ENCODE peak calls at places on chromosomes 1 and 21, in four cellular contexts. F is psoas muscle, J is prostate gland, W is transverse colon. A is an unnamed sample.

GRCh38 chr1:3668585-3669300 is 16.4 kb downstream of the TP73 start:
- DNase-seq in F (peak), W (peak), J (peak), A (peak)

GRCh38 chr1:168513656-168514404 is 30.0 kb downstream of the XCL2 start:
- DNase-seq in W (no peak), J (no peak), F (no peak), A (no peak)

GRCh38 chr1:20712210-20712577 is 5.6 kb downstream of the KIF17 start:
- DNase-seq in W (no peak), F (no peak), J (no peak), A (no peak)

GRCh38 chr1:57112148-57112547 is 146.3 kb upstream of the C8B start:
- DNase-seq in W (no peak), J (no peak), F (no peak), A (no peak)

GRCh38 chr1:83735525-83735924 is 263.4 kb downstream of the TTLL7 start:
- DNase-seq in W (no peak), J (no peak), F (no peak), A (no peak)

GRCh38 chr1:169024255-169024654 is 82.2 kb upstream of the ATP1B1 start:
- DNase-seq in W (no peak), J (no peak), F (no peak), A (no peak)

GRCh38 chr1:98327151-98327918 is 334.2 kb upstream of the SNX7 start:
- DNase-seq in F (no peak), W (no peak), J (no peak), A (no peak)

GRCh38 chr1:59018860-59019259 is 235.0 kb upstream of the JUN start:
- DNase-seq in J (no peak), W (no peak), F (peak), A (peak)

GRCh38 chr1:212132040-212132439 is 96.5 kb downstream of the DTL start:
- DNase-seq in W (no peak), F (no peak), J (no peak), A (no peak)

GRCh38 chr21:33207471-33208149 is 22.1 kb upstream of the IFNAR2 start:
- DNase-seq in W (no peak), J (no peak), F (no peak), A (no peak)

GRCh38 chr1:67316918-67317317 is 9.2 kb downstream of the IL12RB2 start:
- DNase-seq in F (no peak), J (no peak), W (no peak), A (no peak)

GRCh38 chr1:246065592-246065991 is 441.5 kb downstream of the SMYD3 start:
- DNase-seq in F (no peak), J (no peak), W (no peak), A (no peak)

GRCh38 chr1:48054246-48054645 is 57.1 kb upstream of the TRABD2B start:
- DNase-seq in W (no peak), J (no peak), F (no peak), A (no peak)

GRCh38 chr1:43072314-43072713 is 99.8 kb downstream of the EBNA1BP2 start:
- DNase-seq in F (no peak), J (no peak), W (no peak), A (no peak)

GRCh38 chr1:156549831-156550230 is 22.5 kb downstream of the IQGAP3 start:
- DNase-seq in F (no peak), W (no peak), J (no peak), A (no peak)

GRCh38 chr1:200445213-200445612 is 35.4 kb upstream of the ZNF281 start:
- DNase-seq in J (no peak), F (no peak), W (no peak), A (no peak)

GRCh38 chr1:65792671-65793358 is at the start of gene PDE4B:
- DNase-seq in J (no peak), F (no peak), W (peak), A (no peak)

GRCh38 chr1:155192346-155193274 is 15.1 kb downstream of the THBS3 start:
- DNase-seq in F (no peak), W (peak), J (peak), A (no peak)

GRCh38 chr21:17389311-17389710 is 123.5 kb upstream of the CXADR start:
- DNase-seq in W (no peak), J (no peak), F (no peak), A (no peak)

GRCh38 chr1:55631508-55631907 is 416.3 kb upstream of the USP24 start:
- DNase-seq in W (no peak), J (no peak), F (no peak), A (no peak)

GRCh38 chr1:160340146-160340545 is 2.9 kb downstream of the COPA start:
- DNase-seq in F (no peak), J (no peak), W (no peak), A (no peak)

GRCh38 chr1:115283249-115283648 is 54.8 kb downstream of the NGF start:
- DNase-seq in F (no peak), W (no peak), J (no peak), A (no peak)

GRCh38 chr1:197980457-197980856 is 63.3 kb downstream of the LHX9 start:
- DNase-seq in F (no peak), W (no peak), J (no peak), A (no peak)

DNA sequence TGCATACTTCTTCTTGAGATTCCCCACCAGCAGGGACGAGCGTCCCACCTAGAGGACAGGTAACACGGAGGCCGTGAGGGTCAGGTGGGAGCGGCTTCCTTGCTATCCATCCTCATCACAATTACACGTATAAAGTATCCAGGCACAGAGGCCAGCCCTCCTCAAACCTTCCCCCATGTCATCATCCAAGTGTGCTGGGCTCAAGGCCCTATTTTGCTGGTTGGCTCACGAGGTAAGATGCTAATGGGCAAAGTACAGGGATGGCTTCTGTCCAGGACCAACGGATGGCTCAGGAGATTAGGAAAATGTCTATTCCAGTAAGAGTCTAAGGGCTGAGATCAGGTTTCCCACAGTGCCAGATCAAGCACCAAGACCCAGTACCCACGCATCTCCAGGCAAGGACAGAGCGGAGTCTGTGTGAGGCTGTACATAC is 11.5 kb upstream of the A3GALT2 start:
- DNase-seq in J (no peak), W (no peak), F (peak), A (peak)
- H3K27ac ChIP-seq in J (peak), W (peak), F (peak), A (peak)

GRCh38 chr21:44511219-44511937 is 28.6 kb downstream of the KRTAP10-1 start:
- DNase-seq in J (no peak), F (no peak), W (no peak), A (no peak)
- H3K4me3 ChIP-seq in J (no peak), F (no peak), W (no peak), A (no peak)

GRCh38 chr1:116826818-116827606 is 72.8 kb downstream of the CD2 start:
- DNase-seq in F (no peak), W (no peak), J (no peak), A (no peak)
- H3K27ac ChIP-seq in F (no peak), W (peak), J (no peak), A (no peak)

DNA sequence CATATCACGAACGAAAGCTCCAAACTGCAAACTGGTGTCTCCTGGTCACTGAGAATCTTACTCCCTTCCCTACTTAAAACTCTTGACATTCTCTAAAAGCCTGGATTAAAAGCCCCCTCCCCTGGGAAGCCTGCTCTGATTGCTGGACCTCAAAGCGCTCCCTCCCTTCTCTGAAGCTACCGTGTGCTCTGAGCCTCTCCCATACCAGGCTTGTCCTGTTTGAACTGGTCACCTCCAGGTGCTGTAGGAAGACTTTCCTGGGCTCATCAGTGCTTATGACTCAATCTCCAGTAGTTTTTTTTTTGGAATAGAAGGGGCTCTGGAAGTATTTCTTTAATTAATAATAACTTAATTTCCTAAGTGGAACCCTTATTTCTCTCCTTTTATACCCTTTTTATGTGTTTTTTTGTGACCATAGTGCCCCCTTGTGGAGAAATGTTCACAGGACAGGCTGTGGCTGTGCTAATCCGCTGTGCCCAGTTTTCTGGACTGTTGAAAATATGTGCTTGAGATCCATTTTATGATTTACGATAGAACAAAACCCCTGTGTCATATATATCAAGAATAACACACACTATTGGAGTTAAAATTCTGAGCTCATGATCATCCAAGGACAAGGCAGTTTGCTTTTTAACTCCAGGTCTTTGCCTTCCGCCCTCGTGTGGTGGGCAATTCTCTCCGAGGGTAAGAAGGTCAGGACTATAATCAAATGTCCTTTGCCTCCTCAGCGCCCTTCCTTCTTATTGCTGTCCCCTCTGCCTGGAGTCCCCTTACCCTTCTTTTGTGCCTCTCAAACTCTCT is 16.9 kb downstream of the MTARC1 start:
- DNase-seq in W (no peak), J (no peak), F (no peak), A (peak)
- H3K4me3 ChIP-seq in W (no peak), J (no peak), F (no peak), A (no peak)

GRCh38 chr1:236030572-236030971 is 34.3 kb downstream of the NID1 start:
- DNase-seq in W (no peak), F (no peak), J (no peak), A (no peak)

GRCh38 chr1:236039736-236040670 is 24.9 kb downstream of the NID1 start:
- DNase-seq in W (no peak), J (no peak), F (peak), A (no peak)

GRCh38 chr1:236038034-236038433 is 26.9 kb downstream of the NID1 start:
- DNase-seq in F (no peak), W (no peak), J (no peak), A (no peak)

GRCh38 chr1:236033336-236033735 is 31.6 kb downstream of the NID1 start:
- DNase-seq in F (no peak), W (no peak), J (no peak), A (no peak)

GRCh38 chr1:236035681-236036101 is 29.2 kb downstream of the NID1 start:
- DNase-seq in W (no peak), F (no peak), J (no peak), A (no peak)
- H3K27ac ChIP-seq in W (peak), F (no peak), J (no peak), A (peak)

GRCh38 chr1:39102537-39103320 is 76.6 kb downstream of the NDUFS5 start:
- DNase-seq in J (peak), W (peak), F (no peak), A (no peak)
- H3K4me3 ChIP-seq in J (no peak), W (no peak), F (no peak), A (no peak)

GRCh38 chr1:208269338-208269666 is 25.1 kb upstream of the PLXNA2 start:
- DNase-seq in W (no peak), F (peak), J (no peak), A (no peak)
- H3K27ac ChIP-seq in W (no peak), F (no peak), J (no peak), A (no peak)

DNA sequence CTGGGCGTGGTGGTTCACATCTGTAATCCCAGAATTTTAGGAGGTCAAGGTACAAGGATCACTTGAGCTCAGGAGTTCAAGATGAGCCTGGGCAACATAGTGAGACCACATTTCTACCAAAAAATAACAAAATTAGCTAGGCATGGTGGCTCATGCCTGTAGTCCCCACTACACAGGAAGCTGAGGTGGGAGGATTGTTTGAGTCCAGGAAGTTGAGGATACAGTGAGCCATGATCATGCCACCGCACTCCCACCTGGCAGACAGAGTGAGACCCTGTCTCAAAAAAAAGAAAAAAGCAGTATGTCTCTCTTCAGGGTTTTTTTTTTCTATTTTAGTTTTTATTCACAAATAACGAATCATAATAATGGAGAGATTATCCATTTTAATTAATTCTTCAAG is 233.7 kb upstream of the DMRTA2 start:
- DNase-seq in W (no peak), F (no peak), J (no peak), A (no peak)
- H3K4me3 ChIP-seq in W (no peak), F (no peak), J (no peak), A (no peak)

GRCh38 chr1:204358145-204358544 is 1.6 kb downstream of the PLEKHA6 start:
- DNase-seq in F (no peak), W (no peak), J (no peak), A (no peak)

GRCh38 chr1:204358605-204359004 is 1.1 kb downstream of the PLEKHA6 start:
- DNase-seq in W (no peak), J (no peak), F (no peak), A (no peak)

GRCh38 chr1:204360314-204360713 is 585 bp upstream of the PLEKHA6 start:
- DNase-seq in W (no peak), F (no peak), J (no peak), A (no peak)

GRCh38 chr1:204359474-204360255 is at the start of gene PLEKHA6:
- DNase-seq in W (no peak), J (no peak), F (peak), A (peak)

GRCh38 chr1:204359131-204359473 is 627 bp downstream of the PLEKHA6 start:
- DNase-seq in J (no peak), W (no peak), F (no peak), A (no peak)
- H3K27ac ChIP-seq in J (no peak), W (no peak), F (no peak), A (no peak)

GRCh38 chr1:62241357-62242131 is 46.9 kb downstream of the L1TD1 start:
- DNase-seq in W (peak), F (no peak), J (peak), A (peak)

GRCh38 chr1:62237361-62237760 is 42.7 kb downstream of the L1TD1 start:
- DNase-seq in J (no peak), F (no peak), W (no peak), A (no peak)

GRCh38 chr1:62237950-62238374 is 43.3 kb downstream of the L1TD1 start:
- DNase-seq in F (no peak), W (no peak), J (no peak), A (no peak)

GRCh38 chr1:62238507-62238906 is 43.9 kb downstream of the L1TD1 start:
- DNase-seq in J (no peak), F (no peak), W (no peak), A (no peak)

DNA sequence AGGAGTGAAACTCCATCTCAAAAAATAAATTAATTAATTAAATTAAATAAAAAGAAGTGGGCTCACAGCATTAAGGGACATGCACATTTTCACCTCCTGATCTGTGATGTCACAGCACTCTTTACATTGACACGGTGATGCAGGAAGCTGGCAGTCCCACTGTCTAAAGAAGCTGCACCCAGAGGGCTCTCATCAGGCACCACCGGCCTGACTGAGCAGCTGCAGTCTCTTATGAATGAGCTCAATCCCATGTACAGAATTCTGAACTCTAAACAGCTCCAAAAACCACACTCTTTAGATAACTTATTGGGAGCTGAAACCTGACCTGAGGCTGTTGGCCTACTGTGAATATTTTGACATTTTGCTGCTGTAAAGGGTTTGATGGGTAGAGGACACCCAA is 46.0 kb downstream of the L1TD1 start:
- DNase-seq in J (no peak), F (no peak), W (no peak), A (no peak)
- H3K4me3 ChIP-seq in J (no peak), F (no peak), W (no peak), A (no peak)

A was measured in adrenal gland.